ENCODE peak calls at places on chromosomes 2 and 18, in seven cellular contexts. H, G, L, D, Z, U and N are unnamed samples.

GRCh38 chr2:145599761-145600160 is 1079.8 kb upstream of the ZEB2 start:
- DNase-seq in H (no peak), G (no peak), L (no peak), D (no peak), Z (no peak), U (no peak), N (no peak)

GRCh38 chr2:64470071-64470470 is 16.1 kb downstream of the LGALSL start:
- DNase-seq in H (no peak), G (no peak), L (no peak), D (no peak), Z (no peak), U (no peak), N (no peak)

GRCh38 chr2:95552911-95553310 is 38.9 kb upstream of the TRIM43 start:
- DNase-seq in H (no peak), G (no peak), L (no peak), D (no peak), Z (no peak), U (no peak), N (no peak)

GRCh38 chr2:64876137-64876647 is 113.0 kb upstream of the SLC1A4 start:
- DNase-seq in H (peak), G (no peak), L (no peak), D (peak), Z (peak), U (no peak), N (no peak)

GRCh38 chr2:172339431-172340010 is 87.9 kb upstream of the ITGA6 start:
- DNase-seq in H (no peak), G (no peak), L (no peak), D (no peak), Z (no peak), U (no peak), N (peak)

GRCh38 chr18:74023220-74023619 is 124.4 kb downstream of the FBXO15 start:
- DNase-seq in H (no peak), G (no peak), L (no peak), D (no peak), Z (no peak), U (no peak), N (no peak)

GRCh38 chr2:15941970-15942710 is 1.8 kb downstream of the MYCN start:
- DNase-seq in H (no peak), G (peak), L (no peak), D (no peak), Z (no peak), U (no peak), N (no peak)

GRCh38 chr2:70116936-70117554 is 29.8 kb downstream of the PCBP1 start:
- DNase-seq in H (no peak), G (no peak), L (no peak), D (no peak), Z (no peak), U (no peak), N (no peak)

GRCh38 chr2:238425505-238425978 is 1.2 kb upstream of the ASB1 start:
- DNase-seq in H (no peak), G (no peak), L (no peak), D (no peak), Z (no peak), U (no peak), N (no peak)

GRCh38 chr2:40558772-40559171 is 106.9 kb upstream of the SLC8A1 start:
- DNase-seq in H (no peak), G (no peak), L (peak), D (no peak), Z (no peak), U (no peak), N (no peak)

GRCh38 chr2:205752421-205752820 is 70.1 kb downstream of the NRP2 start:
- DNase-seq in H (no peak), G (no peak), L (no peak), D (no peak), Z (no peak), U (no peak), N (no peak)

GRCh38 chr2:230410861-230411464 is 5.0 kb upstream of the SP100 start:
- DNase-seq in H (no peak), G (no peak), L (no peak), D (no peak), Z (no peak), U (no peak), N (no peak)

GRCh38 chr2:66577331-66578041 is 142.6 kb downstream of the MEIS1 start:
- DNase-seq in H (no peak), G (no peak), L (no peak), D (no peak), Z (no peak), U (no peak), N (no peak)

GRCh38 chr2:144520718-144521487 is 984 bp upstream of the ZEB2 start:
- DNase-seq in H (no peak), G (no peak), L (no peak), D (no peak), Z (no peak), U (no peak), N (no peak)

GRCh38 chr2:235055891-235056516 is 104.2 kb downstream of the SH3BP4 start:
- DNase-seq in H (peak), G (no peak), L (no peak), D (peak), Z (peak), U (no peak), N (peak)

GRCh38 chr18:74334242-74334893 is 18.7 kb downstream of the C18orf63 start:
- DNase-seq in H (no peak), G (no peak), L (no peak), D (no peak), Z (no peak), U (no peak), N (no peak)

GRCh38 chr2:16226942-16227664 is 286.8 kb downstream of the MYCN start:
- DNase-seq in H (no peak), G (no peak), L (no peak), D (no peak), Z (no peak), U (no peak), N (no peak)

GRCh38 chr2:106789185-106789584 is 96.8 kb downstream of the ST6GAL2 start:
- DNase-seq in H (peak), G (no peak), L (no peak), D (peak), Z (no peak), U (no peak), N (no peak)

GRCh38 chr18:31325051-31325450 is 7.1 kb downstream of the DSG1 start:
- DNase-seq in H (peak), G (no peak), L (no peak), D (no peak), Z (no peak), U (peak), N (no peak)

GRCh38 chr2:54673501-54673998 is 49.9 kb upstream of the EML6 start:
- DNase-seq in H (no peak), G (no peak), L (no peak), D (no peak), Z (no peak), U (no peak), N (no peak)

GRCh38 chr2:152587187-152587947 is 129.9 kb downstream of the PRPF40A start:
- DNase-seq in H (no peak), G (no peak), L (no peak), D (peak), Z (no peak), U (no peak), N (no peak)

GRCh38 chr2:220887271-220887870 is 684.7 kb downstream of the EPHA4 start:
- DNase-seq in H (no peak), G (no peak), L (no peak), D (no peak), Z (no peak), U (no peak), N (no peak)

GRCh38 chr2:39738941-39739340 is 40.1 kb downstream of the THUMPD2 start:
- DNase-seq in H (no peak), G (no peak), L (no peak), D (no peak), Z (no peak), U (no peak), N (no peak)

GRCh38 chr2:189203177-189203799 is 23.7 kb upstream of the COL5A2 start:
- DNase-seq in H (peak), G (no peak), L (no peak), D (no peak), Z (no peak), U (no peak), N (no peak)

GRCh38 chr2:102753563-102754159 is 8.2 kb upstream of the TMEM182 start:
- DNase-seq in H (peak), G (peak), L (peak), D (peak), Z (peak), U (peak), N (peak)

GRCh38 chr2:134124047-134124753 is 129.7 kb upstream of the MGAT5 start:
- DNase-seq in H (no peak), G (peak), L (no peak), D (no peak), Z (no peak), U (no peak), N (peak)

GRCh38 chr18:77657651-77658308 is 408.1 kb downstream of the GALR1 start:
- DNase-seq in H (no peak), G (no peak), L (no peak), D (no peak), Z (no peak), U (no peak), N (no peak)

GRCh38 chr18:35592298-35592697 is 10.8 kb downstream of the GALNT1 start:
- DNase-seq in H (no peak), G (no peak), L (peak), D (no peak), Z (no peak), U (no peak), N (no peak)

GRCh38 chr2:177692042-177692823 is 299.7 kb downstream of the AGPS start:
- DNase-seq in H (no peak), G (no peak), L (no peak), D (no peak), Z (no peak), U (no peak), N (peak)

GRCh38 chr2:19187323-19188020 is 171.0 kb downstream of the OSR1 start:
- DNase-seq in H (no peak), G (no peak), L (no peak), D (no peak), Z (peak), U (no peak), N (no peak)

GRCh38 chr18:43789234-43790000 is 512.1 kb upstream of the SYT4 start:
- DNase-seq in H (no peak), G (peak), L (no peak), D (no peak), Z (no peak), U (no peak), N (no peak)

GRCh38 chr2:171747371-171747770 is 60.1 kb downstream of the DYNC1I2 start:
- DNase-seq in H (no peak), G (no peak), L (no peak), D (no peak), Z (no peak), U (no peak), N (no peak)

GRCh38 chr18:3265564-3266033 is 3.7 kb downstream of the MYL12B start:
- DNase-seq in H (no peak), G (no peak), L (no peak), D (no peak), Z (no peak), U (no peak), N (peak)

GRCh38 chr2:54979645-54980044 is 70.6 kb downstream of the RTN4 start:
- DNase-seq in H (no peak), G (no peak), L (no peak), D (no peak), Z (no peak), U (no peak), N (no peak)

GRCh38 chr2:14273650-14274049 is 358.9 kb upstream of the LRATD1 start:
- DNase-seq in H (no peak), G (no peak), L (no peak), D (no peak), Z (no peak), U (no peak), N (no peak)
- TF ChIP-seq REST in H (no peak), G (no peak), L (no peak), D (no peak), Z (no peak), U (no peak), N (no peak)

GRCh38 chr18:47260138-47260923 is 8.9 kb upstream of the SKOR2 start:
- DNase-seq in H (peak), G (peak), L (peak), D (peak), Z (no peak), U (no peak), N (peak)
- TF ChIP-seq REST in H (peak), G (peak), L (peak), D (peak), Z (peak), U (peak), N (peak)

GRCh38 chr2:24400207-24400907 is 40.0 kb upstream of the ITSN2 start:
- DNase-seq in H (no peak), G (no peak), L (no peak), D (no peak), Z (no peak), U (no peak), N (no peak)
- TF ChIP-seq REST in H (no peak), G (no peak), L (no peak), D (no peak), Z (no peak), U (no peak), N (no peak)

GRCh38 chr2:156333274-156333950 is 891 bp upstream of the NR4A2 start:
- DNase-seq in H (no peak), G (no peak), L (peak), D (peak), Z (no peak), U (no peak), N (no peak)
- TF ChIP-seq REST in H (no peak), G (no peak), L (no peak), D (no peak), Z (no peak), U (no peak), N (no peak)

GRCh38 chr2:240440704-240441320 is 5.3 kb downstream of the GPC1 start:
- DNase-seq in H (no peak), G (no peak), L (no peak), D (no peak), Z (no peak), U (no peak), N (no peak)

GRCh38 chr2:240442891-240443715 is 7.6 kb downstream of the GPC1 start:
- DNase-seq in H (no peak), G (no peak), L (no peak), D (no peak), Z (no peak), U (no peak), N (no peak)

GRCh38 chr2:240440251-240440650 is 4.8 kb downstream of the GPC1 start:
- DNase-seq in H (no peak), G (no peak), L (no peak), D (no peak), Z (no peak), U (no peak), N (no peak)

GRCh38 chr2:240441993-240442411 is 6.5 kb downstream of the GPC1 start:
- DNase-seq in H (no peak), G (no peak), L (no peak), D (no peak), Z (no peak), U (no peak), N (no peak)

DNA sequence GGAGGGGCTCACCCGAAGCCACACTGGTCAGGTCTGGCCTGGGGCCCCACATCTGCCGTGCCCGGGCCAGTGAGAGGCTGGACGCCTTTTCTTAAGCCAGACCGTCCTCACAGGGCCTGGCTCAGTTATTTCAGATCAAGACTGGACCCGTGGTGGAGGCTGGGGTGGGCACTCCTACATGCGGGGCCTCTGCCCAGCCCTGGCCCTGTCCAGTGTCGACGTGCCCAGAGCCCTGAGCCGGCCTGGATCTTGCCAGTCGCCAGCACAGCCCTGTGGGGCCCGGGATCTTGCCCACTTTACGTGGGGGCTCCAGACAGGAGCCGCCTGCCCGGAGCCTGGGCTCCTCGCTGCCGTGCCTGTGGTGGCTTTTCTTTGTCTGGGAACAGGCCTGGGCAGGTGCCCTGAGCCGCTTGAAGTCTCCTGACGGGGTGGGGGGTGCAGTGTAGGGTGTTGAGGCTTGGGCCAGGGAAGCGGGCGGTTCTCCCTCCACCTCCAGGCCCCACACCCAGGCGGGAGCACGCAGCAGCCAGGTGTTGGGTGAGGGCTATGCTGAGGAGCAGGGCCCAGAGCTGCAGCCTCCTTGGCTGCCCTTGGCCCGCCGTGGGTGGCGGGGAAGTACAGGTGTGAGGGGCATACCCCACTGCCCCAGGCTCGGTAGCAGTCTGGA is 6.0 kb downstream of the GPC1 start:
- DNase-seq in H (no peak), G (no peak), L (no peak), D (no peak), Z (no peak), U (no peak), N (no peak)
- TF ChIP-seq REST in H (no peak), G (no peak), L (no peak), D (no peak), Z (no peak), U (no peak), N (no peak)